ENCODE peak calls at places on chromosomes 5 and 9, in four cellular contexts. S is A549, I is K562, C is HCT116. J is an unnamed sample.

GRCh38 chr9:125601986-125602385 is 105.0 kb downstream of the MAPKAP1 start:
- DNase-seq in S (no peak), C (no peak), I (no peak), J (no peak)

GRCh38 chr5:150801117-150801927 is 22.8 kb downstream of the SMIM3 start:
- DNase-seq in I (peak; percentile 43), C (peak; percentile 51), S (peak; percentile 71), J (peak; percentile 66)

GRCh38 chr9:81266086-81266485 is 423.3 kb downstream of the TLE1 start:
- DNase-seq in C (no peak), S (no peak), I (no peak), J (no peak)

GRCh38 chr5:90598300-90598699 is 39.7 kb downstream of the ADGRV1 start:
- DNase-seq in S (no peak), I (no peak), C (no peak), J (no peak)

GRCh38 chr9:137453643-137454081 is 5.5 kb downstream of the NSMF start:
- DNase-seq in I (peak; percentile 83), S (peak; percentile 57), C (no peak), J (peak; percentile 58)

GRCh38 chr9:71646131-71646530 is 122.2 kb downstream of the CEMIP2 start:
- DNase-seq in C (no peak), S (no peak), I (no peak), J (no peak)

GRCh38 chr5:554284-554988 is 30.2 kb upstream of the SLC9A3 start:
- DNase-seq in C (no peak), I (no peak), S (no peak), J (no peak)

GRCh38 chr9:16119861-16120641 is 567.2 kb downstream of the CCDC171 start:
- DNase-seq in S (no peak), C (no peak), I (no peak), J (no peak)

GRCh38 chr5:73039082-73039481 is 81.3 kb upstream of the TMEM171 start:
- DNase-seq in S (no peak), C (no peak), I (no peak), J (peak; percentile 2)

GRCh38 chr5:24823625-24824024 is 178.8 kb upstream of the CDH10 start:
- DNase-seq in C (no peak), S (no peak), I (no peak), J (no peak)

GRCh38 chr9:121369595-121370265 is at the start of gene STOM:
- DNase-seq in C (no peak), I (no peak), S (no peak), J (no peak)

GRCh38 chr5:95441631-95442030 is 50.5 kb downstream of the FAM81B start:
- DNase-seq in I (no peak), C (no peak), S (no peak), J (no peak)

GRCh38 chr5:155735388-155735787 is 591.6 kb upstream of the SGCD start:
- DNase-seq in I (no peak), C (no peak), S (no peak), J (no peak)

GRCh38 chr5:56733580-56733979 is 81.8 kb upstream of the MAP3K1 start:
- DNase-seq in S (no peak), C (no peak), I (no peak), J (no peak)

GRCh38 chr9:18785604-18786003 is 247.4 kb downstream of the SAXO1 start:
- DNase-seq in I (no peak), C (no peak), S (no peak), J (no peak)

GRCh38 chr5:756865-757345 is 27.6 kb downstream of the ZDHHC11B start:
- DNase-seq in I (no peak), S (no peak), C (no peak), J (no peak)

GRCh38 chr5:168356171-168356570 is 64.7 kb downstream of the WWC1 start:
- DNase-seq in S (no peak), C (no peak), I (no peak), J (no peak)

GRCh38 chr5:127074466-127074865 is 1.2 kb upstream of the C5orf63 start:
- DNase-seq in I (no peak), C (no peak), S (no peak), J (no peak)

GRCh38 chr5:133086366-133086875 is 34.6 kb downstream of the HSPA4 start:
- DNase-seq in S (no peak), I (no peak), C (no peak), J (no peak)

GRCh38 chr5:55636711-55637110 is 75.4 kb downstream of the SLC38A9 start:
- DNase-seq in I (no peak), C (no peak), S (peak; percentile 58), J (peak; percentile 14)
- TF ChIP-seq MAX in I (no peak), C (no peak), S (no peak), J (no peak)

GRCh38 chr5:2047341-2047927 is 164.7 kb upstream of the IRX4 start:
- DNase-seq in I (no peak), S (no peak), C (no peak), J (peak; percentile 29)
- TF ChIP-seq POLR2A in I (no peak), S (no peak), C (no peak), J (no peak)

GRCh38 chr5:173172166-173172565 is 27.8 kb downstream of the BNIP1 start:
- DNase-seq in C (no peak), S (no peak), I (no peak), J (no peak)
- TF ChIP-seq CTCF in C (no peak), S (no peak), I (peak; percentile 38), J (no peak)

GRCh38 chr5:123511290-123511647 is 708 bp upstream of the CSNK1G3 start:
- DNase-seq in C (no peak), S (no peak), I (no peak), J (peak; percentile 8)
- TF ChIP-seq MAX in C (no peak), S (no peak), I (no peak), J (no peak)

GRCh38 chr5:125485003-125485641 is 738.7 kb upstream of the ZNF608 start:
- DNase-seq in S (peak; percentile 71), C (peak; percentile 81), I (no peak), J (peak; percentile 25)
- TF ChIP-seq POLR2A in S (no peak), C (no peak), I (no peak), J (no peak)

GRCh38 chr5:60740322-60740721 is 40.4 kb upstream of the DEPDC1B start:
- DNase-seq in C (no peak), S (no peak), I (no peak), J (no peak)

GRCh38 chr5:60738461-60738860 is 38.5 kb upstream of the DEPDC1B start:
- DNase-seq in S (no peak), I (no peak), C (no peak), J (no peak)

GRCh38 chr5:60744682-60745081 is 44.7 kb upstream of the DEPDC1B start:
- DNase-seq in I (no peak), S (no peak), C (no peak), J (no peak)

GRCh38 chr5:60743511-60744314 is 43.7 kb upstream of the DEPDC1B start:
- DNase-seq in S (no peak), I (no peak), C (no peak), J (no peak)
- TF ChIP-seq CTCF in S (no peak), I (no peak), C (no peak), J (no peak)

DNA sequence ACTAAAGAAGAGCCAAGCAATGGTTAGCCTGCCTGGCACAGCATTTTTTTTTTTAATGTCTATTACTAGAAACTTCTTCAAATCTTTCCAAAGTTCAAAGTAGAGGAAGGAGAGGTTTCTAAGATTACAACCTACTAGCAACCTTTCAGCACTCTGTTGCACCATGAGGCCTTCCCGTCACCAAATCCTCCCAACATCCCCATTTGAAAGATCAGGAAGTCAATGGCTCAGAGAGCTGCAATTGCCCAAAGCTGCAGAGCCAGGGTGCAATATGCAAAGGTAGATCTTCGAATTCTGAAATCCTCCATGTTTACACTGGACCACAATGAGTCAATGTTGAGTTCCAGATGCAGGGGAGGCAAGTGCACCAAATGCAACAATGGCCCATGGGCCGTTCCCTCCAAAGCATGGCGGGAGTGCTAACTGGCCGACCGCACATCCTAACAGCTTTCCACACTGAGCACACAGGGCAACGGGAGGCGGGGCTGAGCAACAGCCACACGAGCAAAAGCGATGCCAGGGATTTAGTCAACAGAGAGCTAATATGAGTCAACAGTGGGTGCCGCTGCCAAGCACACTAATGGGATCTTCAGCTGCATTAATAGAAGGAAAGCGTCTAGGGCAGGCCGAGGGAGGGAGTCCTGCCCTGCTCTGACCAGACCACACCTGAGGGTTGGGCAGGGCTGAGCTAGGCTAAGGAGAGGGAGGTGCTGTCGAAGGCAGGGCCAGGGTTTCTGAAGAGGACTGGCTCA is 4.8 kb downstream of the EPB41L4B start:
- DNase-seq in C (peak; percentile 92), S (peak; percentile 91), I (no peak), J (no peak)
- TF ChIP-seq MAX in C (no peak), S (peak; percentile 95), I (no peak), J (no peak)